ENCODE peak calls at places on chromosomes 12 and 14, in six cellular contexts. J is stimulated activated CD4-positive, alpha-beta T cell treated with anti-CD3 and anti-CD28 coated beads, Interleukin-1b, Interleukin-23, amount 100 ng/mL, for 24 hours; O is astrocyte of the spinal cord; Q is CD4-positive, alpha-beta T cell; X is mucosa of gallbladder; I is GM13976. D is an unnamed sample.

GRCh38 chr12:57621497-57622292 is 10.5 kb downstream of the ARHGEF25 start:
- DNase-seq in J (no peak), Q (peak; percentile 51), X (peak; percentile 46), O (no peak), I (peak; percentile 87), D (peak; percentile 35)

GRCh38 chr12:127485528-127485927 is 781.4 kb upstream of the TMEM132C start:
- DNase-seq in J (peak; percentile 1), X (peak; percentile 35), O (peak; percentile 91), Q (no peak), I (no peak), D (no peak)

GRCh38 chr12:45214071-45214470 is 1.8 kb upstream of the ANO6 start:
- DNase-seq in J (no peak), O (no peak), X (no peak), I (no peak), Q (no peak), D (no peak)

GRCh38 chr12:91687052-91688017 is 458.3 kb downstream of the BTG1 start:
- DNase-seq in O (peak; percentile 6), Q (no peak), J (no peak), I (no peak), X (no peak), D (peak; percentile 39)

GRCh38 chr14:94332063-94332583 is 9.0 kb upstream of the SERPINA6 start:
- DNase-seq in X (no peak), Q (no peak), J (no peak), O (no peak), I (no peak), D (no peak)

GRCh38 chr14:33364536-33364935 is 425.9 kb downstream of the NPAS3 start:
- DNase-seq in O (no peak), X (no peak), I (no peak), J (no peak), Q (no peak), D (no peak)

GRCh38 chr12:106978035-106978800 is 8.7 kb downstream of the MTERF2 start:
- DNase-seq in I (no peak), X (peak; percentile 59), O (peak; percentile 49), J (no peak), Q (no peak), D (no peak)

GRCh38 chr12:467591-467990 is 7.9 kb downstream of the B4GALNT3 start:
- DNase-seq in J (no peak), I (no peak), X (no peak), O (no peak), Q (no peak), D (no peak)

GRCh38 chr12:132523576-132524331 is 33.8 kb downstream of the FBRSL1 start:
- DNase-seq in J (peak; percentile 59), Q (peak; percentile 68), O (peak; percentile 15), I (peak; percentile 93), X (peak; percentile 74), D (peak; percentile 61)

GRCh38 chr14:77647853-77648252 is 31.4 kb upstream of the SPTLC2 start:
- DNase-seq in X (no peak), Q (no peak), O (no peak), I (no peak), J (no peak), D (no peak)

GRCh38 chr12:25317553-25317952 is 66.8 kb upstream of the KRAS start:
- DNase-seq in J (no peak), X (no peak), Q (no peak), O (no peak), I (no peak), D (no peak)

GRCh38 chr12:26451763-26452162 is 256.4 kb downstream of the SSPN start:
- DNase-seq in O (no peak), X (no peak), J (no peak), I (no peak), Q (no peak), D (no peak)

GRCh38 chr14:98855926-98856325 is 416.1 kb downstream of the BCL11B start:
- DNase-seq in Q (no peak), I (no peak), X (no peak), J (no peak), O (no peak), D (no peak)

GRCh38 chr12:45379261-45379660 is 163.4 kb downstream of the ANO6 start:
- DNase-seq in I (no peak), Q (no peak), X (peak; percentile 19), J (no peak), O (peak; percentile 43), D (no peak)

GRCh38 chr14:101665478-101666078 is 95.9 kb upstream of the PPP2R5C start:
- DNase-seq in J (no peak), O (peak; percentile 33), Q (peak; percentile 15), X (peak; percentile 27), I (peak; percentile 39), D (no peak)

GRCh38 chr12:123354600-123354999 is 10.0 kb downstream of the SBNO1 start:
- DNase-seq in J (no peak), X (no peak), Q (no peak), O (no peak), I (no peak), D (no peak)

GRCh38 chr12:91179315-91179714 is 3.3 kb downstream of the DCN start:
- DNase-seq in Q (no peak), I (no peak), J (no peak), O (peak; percentile 26), X (no peak), D (no peak)

GRCh38 chr12:111636209-111636928 is 37.3 kb upstream of the ATXN2 start:
- DNase-seq in Q (no peak), I (no peak), O (peak; percentile 64), X (peak; percentile 42), J (no peak), D (no peak)

GRCh38 chr14:53444677-53445312 is 291.7 kb upstream of the DDHD1 start:
- DNase-seq in O (no peak), J (no peak), X (peak; percentile 40), Q (no peak), I (no peak), D (no peak)

GRCh38 chr12:111757361-111758119 is 9.2 kb upstream of the ALDH2 start:
- DNase-seq in J (no peak), O (peak; percentile 69), Q (no peak), X (peak; percentile 51), I (peak; percentile 71), D (no peak)

GRCh38 chr12:65175385-65175784 is 6.0 kb downstream of the LEMD3 start:
- DNase-seq in I (no peak), X (no peak), O (no peak), J (no peak), Q (no peak), D (no peak)

GRCh38 chr14:94680498-94681288 is 68.5 kb downstream of the SERPINA3 start:
- DNase-seq in I (no peak), J (no peak), X (no peak), Q (no peak), O (no peak), D (no peak)

GRCh38 chr14:32938719-32939253 is at the start of gene NPAS3:
- DNase-seq in J (no peak), X (no peak), Q (no peak), O (no peak), I (peak; percentile 52), D (no peak)

GRCh38 chr14:90645842-90646443 is 170.3 kb downstream of the TTC7B start:
- DNase-seq in I (no peak), X (no peak), Q (no peak), O (peak; percentile 47), J (no peak), D (no peak)

GRCh38 chr12:42767998-42768397 is 178.5 kb upstream of the PRICKLE1 start:
- DNase-seq in O (no peak), I (no peak), J (no peak), Q (no peak), X (no peak), D (no peak)

GRCh38 chr12:75553865-75554555 is 42.6 kb upstream of the KRR1 start:
- DNase-seq in J (no peak), Q (no peak), X (no peak), I (no peak), O (peak; percentile 43), D (no peak)

GRCh38 chr12:2853626-2854025 is 3.2 kb downstream of the TEX52 start:
- DNase-seq in X (peak; percentile 79), J (peak; percentile 25), O (peak; percentile 71), I (peak; percentile 81), Q (peak; percentile 37), D (no peak)

GRCh38 chr12:26431211-26431610 is 235.8 kb downstream of the SSPN start:
- DNase-seq in O (no peak), Q (no peak), I (no peak), J (no peak), X (no peak), D (no peak)

GRCh38 chr14:53217283-53217994 is 64.3 kb upstream of the DDHD1 start:
- DNase-seq in O (peak; percentile 52), Q (peak; percentile 61), I (peak; percentile 84), J (peak; percentile 46), X (peak; percentile 50), D (peak; percentile 64)

GRCh38 chr14:99229654-99230215 is 42.3 kb downstream of the BCL11B start:
- DNase-seq in I (no peak), X (no peak), O (no peak), J (no peak), Q (no peak), D (peak; percentile 60)

GRCh38 chr14:104817930-104818713 is 17.2 kb downstream of the ZBTB42 start:
- DNase-seq in O (no peak), X (no peak), J (no peak), Q (no peak), I (no peak), D (no peak)

GRCh38 chr12:71349950-71350349 is 89.6 kb upstream of the LGR5 start:
- DNase-seq in Q (no peak), X (no peak), O (no peak), J (no peak), I (no peak), D (no peak)

GRCh38 chr12:42590324-42590934 is 883 bp upstream of the PRICKLE1 start:
- DNase-seq in I (peak; percentile 25), Q (no peak), J (no peak), X (no peak), O (no peak), D (no peak)

GRCh38 chr12:115320967-115321366 is 637.0 kb upstream of the TBX3 start:
- DNase-seq in O (no peak), Q (no peak), X (no peak), I (no peak), J (no peak), D (no peak)